ENCODE peak calls at places on chromosomes 4 and X, in ten cellular contexts. One of them, this sample, is unnamed.

GRCh38 chrX:49120104-49120503 is 3.4 kb downstream of the GPKOW start:
- DNase-seq in T-helper 2 cell: no peak
- DNase-seq in AG08396: no peak
- DNase-seq in GM04504: no peak
- DNase-seq in tibial nerve: no peak
- DNase-seq in WERI-Rb-1: no peak
- DNase-seq in GM23338: no peak
- DNase-seq in NAMALWA: peak
- DNase-seq in hypothalamus: no peak
- DNase-seq in nephron progenitor cell: no peak
- DNase-seq in this sample: no peak

GRCh38 chr4:141371206-141371605 is 150.5 kb downstream of the ZNF330 start:
- DNase-seq in T-helper 2 cell: no peak
- DNase-seq in AG08396: no peak
- DNase-seq in GM04504: no peak
- DNase-seq in tibial nerve: no peak
- DNase-seq in WERI-Rb-1: no peak
- DNase-seq in GM23338: no peak
- DNase-seq in NAMALWA: no peak
- DNase-seq in hypothalamus: no peak
- DNase-seq in nephron progenitor cell: peak
- DNase-seq in this sample: no peak

GRCh38 chr4:80361329-80361900 is 25.9 kb downstream of the CFAP299 start:
- DNase-seq in T-helper 2 cell: no peak
- DNase-seq in AG08396: peak
- DNase-seq in GM04504: no peak
- DNase-seq in tibial nerve: no peak
- DNase-seq in WERI-Rb-1: no peak
- DNase-seq in GM23338: peak
- DNase-seq in NAMALWA: peak
- DNase-seq in hypothalamus: no peak
- DNase-seq in nephron progenitor cell: no peak
- DNase-seq in this sample: no peak

GRCh38 chr4:58590714-58591113 is 1480.5 kb upstream of the IGFBP7 start:
- DNase-seq in T-helper 2 cell: no peak
- DNase-seq in AG08396: no peak
- DNase-seq in GM04504: no peak
- DNase-seq in tibial nerve: no peak
- DNase-seq in WERI-Rb-1: no peak
- DNase-seq in GM23338: no peak
- DNase-seq in NAMALWA: no peak
- DNase-seq in hypothalamus: no peak
- DNase-seq in nephron progenitor cell: no peak
- DNase-seq in this sample: no peak

GRCh38 chr4:108168213-108168671 is 490 bp downstream of the LEF1 start:
- DNase-seq in T-helper 2 cell: no peak
- DNase-seq in AG08396: peak
- DNase-seq in GM04504: peak
- DNase-seq in tibial nerve: no peak
- DNase-seq in WERI-Rb-1: no peak
- DNase-seq in GM23338: no peak
- DNase-seq in NAMALWA: no peak
- DNase-seq in hypothalamus: no peak
- DNase-seq in nephron progenitor cell: no peak
- DNase-seq in this sample: peak

GRCh38 chrX:12352922-12353321 is 214.6 kb downstream of the FRMPD4 start:
- DNase-seq in T-helper 2 cell: no peak
- DNase-seq in AG08396: no peak
- DNase-seq in GM04504: no peak
- DNase-seq in tibial nerve: no peak
- DNase-seq in WERI-Rb-1: no peak
- DNase-seq in GM23338: peak
- DNase-seq in NAMALWA: no peak
- DNase-seq in hypothalamus: no peak
- DNase-seq in nephron progenitor cell: peak
- DNase-seq in this sample: no peak

GRCh38 chrX:38117485-38117884 is 103.2 kb downstream of the SRPX start:
- DNase-seq in T-helper 2 cell: no peak
- DNase-seq in AG08396: no peak
- DNase-seq in GM04504: no peak
- DNase-seq in tibial nerve: no peak
- DNase-seq in WERI-Rb-1: no peak
- DNase-seq in GM23338: no peak
- DNase-seq in NAMALWA: no peak
- DNase-seq in hypothalamus: no peak
- DNase-seq in nephron progenitor cell: no peak
- DNase-seq in this sample: no peak

GRCh38 chrX:84469226-84469625 is 33.0 kb downstream of the HDX start:
- DNase-seq in T-helper 2 cell: no peak
- DNase-seq in AG08396: no peak
- DNase-seq in GM04504: no peak
- DNase-seq in tibial nerve: no peak
- DNase-seq in WERI-Rb-1: no peak
- DNase-seq in GM23338: no peak
- DNase-seq in NAMALWA: peak
- DNase-seq in hypothalamus: no peak
- DNase-seq in nephron progenitor cell: no peak
- DNase-seq in this sample: no peak

GRCh38 chr4:2256781-2257191 is 5.1 kb downstream of the MXD4 start:
- DNase-seq in T-helper 2 cell: no peak
- DNase-seq in AG08396: no peak
- DNase-seq in GM04504: no peak
- DNase-seq in tibial nerve: peak
- DNase-seq in WERI-Rb-1: no peak
- DNase-seq in GM23338: no peak
- DNase-seq in NAMALWA: no peak
- DNase-seq in hypothalamus: no peak
- DNase-seq in nephron progenitor cell: no peak
- DNase-seq in this sample: no peak

GRCh38 chrX:45508459-45508858 is 307.8 kb upstream of the DIPK2B start:
- DNase-seq in T-helper 2 cell: no peak
- DNase-seq in AG08396: no peak
- DNase-seq in GM04504: no peak
- DNase-seq in tibial nerve: no peak
- DNase-seq in WERI-Rb-1: no peak
- DNase-seq in GM23338: no peak
- DNase-seq in NAMALWA: no peak
- DNase-seq in hypothalamus: no peak
- DNase-seq in nephron progenitor cell: no peak
- DNase-seq in this sample: no peak

GRCh38 chr4:121073672-121074386 is 1.5 kb upstream of the NDNF start:
- DNase-seq in T-helper 2 cell: no peak
- DNase-seq in AG08396: no peak
- DNase-seq in GM04504: no peak
- DNase-seq in tibial nerve: no peak
- DNase-seq in WERI-Rb-1: no peak
- DNase-seq in GM23338: peak
- DNase-seq in NAMALWA: no peak
- DNase-seq in hypothalamus: no peak
- DNase-seq in nephron progenitor cell: no peak
- DNase-seq in this sample: no peak

GRCh38 chrX:103584606-103585005 is 709 bp upstream of the TCEAL4 start:
- DNase-seq in T-helper 2 cell: no peak
- DNase-seq in AG08396: no peak
- DNase-seq in GM04504: no peak
- DNase-seq in tibial nerve: no peak
- DNase-seq in WERI-Rb-1: no peak
- DNase-seq in GM23338: peak
- DNase-seq in NAMALWA: no peak
- DNase-seq in hypothalamus: no peak
- DNase-seq in nephron progenitor cell: no peak
- DNase-seq in this sample: no peak

GRCh38 chr4:176193898-176194297 is 1.5 kb downstream of the SPATA4 start:
- DNase-seq in T-helper 2 cell: no peak
- DNase-seq in AG08396: peak
- DNase-seq in GM04504: peak
- DNase-seq in tibial nerve: no peak
- DNase-seq in WERI-Rb-1: no peak
- DNase-seq in GM23338: no peak
- DNase-seq in NAMALWA: no peak
- DNase-seq in hypothalamus: no peak
- DNase-seq in nephron progenitor cell: no peak
- DNase-seq in this sample: no peak

GRCh38 chrX:20320461-20321159 is 53.9 kb upstream of the RPS6KA3 start:
- DNase-seq in T-helper 2 cell: peak
- DNase-seq in AG08396: no peak
- DNase-seq in GM04504: no peak
- DNase-seq in tibial nerve: no peak
- DNase-seq in WERI-Rb-1: no peak
- DNase-seq in GM23338: no peak
- DNase-seq in NAMALWA: peak
- DNase-seq in hypothalamus: no peak
- DNase-seq in nephron progenitor cell: no peak
- DNase-seq in this sample: no peak

GRCh38 chrX:13376857-13377441 is 57.1 kb upstream of the ATXN3L start:
- DNase-seq in T-helper 2 cell: no peak
- DNase-seq in AG08396: peak
- DNase-seq in GM04504: peak
- DNase-seq in tibial nerve: no peak
- DNase-seq in WERI-Rb-1: peak
- DNase-seq in GM23338: no peak
- DNase-seq in NAMALWA: no peak
- DNase-seq in hypothalamus: no peak
- DNase-seq in nephron progenitor cell: no peak
- DNase-seq in this sample: no peak

GRCh38 chr4:8766610-8767009 is 105.0 kb downstream of the HMX1 start:
- DNase-seq in T-helper 2 cell: no peak
- DNase-seq in AG08396: no peak
- DNase-seq in GM04504: no peak
- DNase-seq in tibial nerve: no peak
- DNase-seq in WERI-Rb-1: peak
- DNase-seq in GM23338: no peak
- DNase-seq in NAMALWA: no peak
- DNase-seq in hypothalamus: no peak
- DNase-seq in nephron progenitor cell: no peak
- DNase-seq in this sample: no peak

GRCh38 chrX:116239944-116240391 is 69.4 kb downstream of the AGTR2 start:
- DNase-seq in T-helper 2 cell: no peak
- DNase-seq in AG08396: no peak
- DNase-seq in GM04504: no peak
- DNase-seq in tibial nerve: no peak
- DNase-seq in WERI-Rb-1: no peak
- DNase-seq in GM23338: no peak
- DNase-seq in NAMALWA: no peak
- DNase-seq in hypothalamus: no peak
- DNase-seq in nephron progenitor cell: no peak
- DNase-seq in this sample: no peak

GRCh38 chrX:154607370-154607769 is 11.7 kb downstream of the CTAG1B start:
- DNase-seq in T-helper 2 cell: no peak
- DNase-seq in AG08396: no peak
- DNase-seq in GM04504: no peak
- DNase-seq in tibial nerve: no peak
- DNase-seq in WERI-Rb-1: no peak
- DNase-seq in GM23338: no peak
- DNase-seq in NAMALWA: no peak
- DNase-seq in hypothalamus: no peak
- DNase-seq in nephron progenitor cell: no peak
- DNase-seq in this sample: no peak

GRCh38 chrX:97168646-97169045 is 284.9 kb downstream of the RPA4 start:
- DNase-seq in T-helper 2 cell: no peak
- DNase-seq in AG08396: no peak
- DNase-seq in GM04504: no peak
- DNase-seq in tibial nerve: no peak
- DNase-seq in WERI-Rb-1: no peak
- DNase-seq in GM23338: no peak
- DNase-seq in NAMALWA: peak
- DNase-seq in hypothalamus: no peak
- DNase-seq in nephron progenitor cell: no peak
- DNase-seq in this sample: no peak

GRCh38 chr4:86942185-86942666 is 7.4 kb downstream of the AFF1 start:
- DNase-seq in T-helper 2 cell: no peak
- DNase-seq in AG08396: no peak
- DNase-seq in GM04504: no peak
- DNase-seq in tibial nerve: no peak
- DNase-seq in WERI-Rb-1: no peak
- DNase-seq in GM23338: no peak
- DNase-seq in NAMALWA: no peak
- DNase-seq in hypothalamus: no peak
- DNase-seq in nephron progenitor cell: no peak
- DNase-seq in this sample: no peak

GRCh38 chr4:169657470-169658107 is 37.2 kb downstream of the CLCN3 start:
- DNase-seq in T-helper 2 cell: no peak
- DNase-seq in AG08396: no peak
- DNase-seq in GM04504: no peak
- DNase-seq in tibial nerve: no peak
- DNase-seq in WERI-Rb-1: no peak
- DNase-seq in GM23338: no peak
- DNase-seq in NAMALWA: no peak
- DNase-seq in hypothalamus: no peak
- DNase-seq in nephron progenitor cell: no peak
- DNase-seq in this sample: no peak

GRCh38 chr4:55866973-55867574 is 13.6 kb downstream of the EXOC1 start:
- DNase-seq in T-helper 2 cell: no peak
- DNase-seq in AG08396: peak
- DNase-seq in GM04504: no peak
- DNase-seq in tibial nerve: no peak
- DNase-seq in WERI-Rb-1: peak
- DNase-seq in GM23338: peak
- DNase-seq in NAMALWA: peak
- DNase-seq in hypothalamus: no peak
- DNase-seq in nephron progenitor cell: no peak
- DNase-seq in this sample: peak

GRCh38 chrX:110145305-110145704 is 142.4 kb downstream of the TMEM164 start:
- DNase-seq in T-helper 2 cell: no peak
- DNase-seq in AG08396: no peak
- DNase-seq in GM04504: no peak
- DNase-seq in tibial nerve: no peak
- DNase-seq in WERI-Rb-1: no peak
- DNase-seq in GM23338: no peak
- DNase-seq in NAMALWA: no peak
- DNase-seq in hypothalamus: no peak
- DNase-seq in nephron progenitor cell: no peak
- DNase-seq in this sample: no peak

GRCh38 chrX:86845101-86845500 is 672.5 kb upstream of the KLHL4 start:
- DNase-seq in T-helper 2 cell: no peak
- DNase-seq in AG08396: no peak
- DNase-seq in GM04504: no peak
- DNase-seq in tibial nerve: no peak
- DNase-seq in WERI-Rb-1: no peak
- DNase-seq in GM23338: no peak
- DNase-seq in NAMALWA: no peak
- DNase-seq in hypothalamus: no peak
- DNase-seq in nephron progenitor cell: no peak
- DNase-seq in this sample: no peak

GRCh38 chr4:16092682-16093319 is 9.0 kb upstream of the PROM1 start:
- DNase-seq in T-helper 2 cell: no peak
- DNase-seq in AG08396: no peak
- DNase-seq in GM04504: no peak
- DNase-seq in tibial nerve: no peak
- DNase-seq in WERI-Rb-1: no peak
- DNase-seq in GM23338: peak
- DNase-seq in NAMALWA: no peak
- DNase-seq in hypothalamus: no peak
- DNase-seq in nephron progenitor cell: no peak
- DNase-seq in this sample: no peak

GRCh38 chrX:46573896-46574336 is 351 bp downstream of the CHST7 start:
- DNase-seq in T-helper 2 cell: peak
- DNase-seq in AG08396: peak
- DNase-seq in GM04504: no peak
- DNase-seq in tibial nerve: peak
- DNase-seq in WERI-Rb-1: peak
- DNase-seq in GM23338: peak
- DNase-seq in NAMALWA: peak
- DNase-seq in hypothalamus: no peak
- DNase-seq in nephron progenitor cell: peak
- DNase-seq in this sample: peak

GRCh38 chr4:185559913-185560281 is 24.6 kb upstream of the PDLIM3 start:
- DNase-seq in T-helper 2 cell: no peak
- DNase-seq in AG08396: no peak
- DNase-seq in GM04504: no peak
- DNase-seq in tibial nerve: no peak
- DNase-seq in WERI-Rb-1: peak
- DNase-seq in GM23338: no peak
- DNase-seq in NAMALWA: no peak
- DNase-seq in hypothalamus: no peak
- DNase-seq in nephron progenitor cell: no peak
- DNase-seq in this sample: no peak

GRCh38 chr4:110415451-110415850 is 60.5 kb upstream of the ENPEP start:
- DNase-seq in T-helper 2 cell: no peak
- DNase-seq in AG08396: no peak
- DNase-seq in GM04504: no peak
- DNase-seq in tibial nerve: no peak
- DNase-seq in WERI-Rb-1: no peak
- DNase-seq in GM23338: no peak
- DNase-seq in NAMALWA: no peak
- DNase-seq in hypothalamus: no peak
- DNase-seq in nephron progenitor cell: no peak
- DNase-seq in this sample: no peak

This sample was measured in CMK.